ENCODE peak calls at places on chromosome 13, in ten cellular contexts. Y, M, R, K, S, A, B, F, C and J are unnamed samples.
A peak's percentile ranks its signal among the peaks of the same experiment; 100 is the strongest.

GRCh38 chr13:99982021-99982740 is 597 bp downstream of the ZIC2 start:
- DNase-seq in Y (no peak), M (no peak), R (no peak), K (no peak), S (no peak), A (no peak), B (no peak), F (no peak), C (no peak), J (peak; percentile 74)

GRCh38 chr13:23378009-23378632 is 55.4 kb downstream of the SACS start:
- DNase-seq in Y (no peak), M (no peak), R (no peak), K (no peak), S (peak; percentile 53), A (no peak), B (peak; percentile 99), F (peak; percentile 19), C (peak; percentile 18), J (no peak)

GRCh38 chr13:19864339-19865309 is 1.2 kb upstream of the ZMYM5 start:
- DNase-seq in Y (peak; percentile 47), M (peak; percentile 71), R (peak; percentile 56), K (peak; percentile 68), S (peak; percentile 87), A (no peak), B (peak; percentile 9), F (peak; percentile 87), C (peak; percentile 46), J (peak; percentile 83)

GRCh38 chr13:34545461-34545860 is 396.6 kb upstream of the NBEA start:
- DNase-seq in Y (no peak), M (no peak), R (no peak), K (no peak), S (no peak), A (no peak), B (no peak), F (no peak), C (no peak), J (no peak)

GRCh38 chr13:25253702-25254101 is 33.6 kb downstream of the MTMR6 start:
- DNase-seq in Y (no peak), M (no peak), R (no peak), K (no peak), S (no peak), A (no peak), B (no peak), F (no peak), C (no peak), J (no peak)

GRCh38 chr13:48457578-48458242 is 44.8 kb upstream of the LPAR6 start:
- DNase-seq in Y (no peak), M (no peak), R (no peak), K (no peak), S (no peak), A (no peak), B (no peak), F (no peak), C (no peak), J (no peak)

GRCh38 chr13:105333416-105333815 is 1202.0 kb downstream of the EFNB2 start:
- DNase-seq in Y (no peak), M (no peak), R (no peak), K (no peak), S (no peak), A (no peak), B (peak; percentile 29), F (no peak), C (no peak), J (no peak)

GRCh38 chr13:85500716-85501256 is 298.4 kb downstream of the SLITRK6 start:
- DNase-seq in Y (no peak), M (no peak), R (no peak), K (no peak), S (no peak), A (no peak), B (no peak), F (no peak), C (no peak), J (no peak)

GRCh38 chr13:73945371-73945770 is 188.8 kb downstream of the KLF12 start:
- DNase-seq in Y (no peak), M (no peak), R (no peak), K (no peak), S (no peak), A (no peak), B (no peak), F (no peak), C (no peak), J (no peak)

GRCh38 chr13:113883314-113883811 is 19.5 kb upstream of the GAS6 start:
- DNase-seq in Y (no peak), M (no peak), R (no peak), K (no peak), S (no peak), A (no peak), B (no peak), F (no peak), C (no peak), J (no peak)